ENCODE peak calls at places on chromosomes 2 and 18, in six cellular contexts. C is A549; I is PC-9; J is upper lobe of right lung; E is naive thymus-derived CD4-positive, alpha-beta T cell; P is cardiac muscle cell. D is an unnamed sample. For H3K4me1, the result is how much of the 10 kb centered on the place peaks cover.

GRCh38 chr2:216548901-216549321 is 50.3 kb downstream of the RPL37A start:
- DNase-seq in C (no peak), I (no peak), J (no peak), E (no peak), P (no peak), D (no peak)

GRCh38 chr18:74378179-74378682 is 62.6 kb downstream of the C18orf63 start:
- DNase-seq in C (no peak), I (no peak), J (no peak), E (peak), P (peak), D (peak)

GRCh38 chr18:76587147-76587885 is 92.3 kb upstream of the ZNF516 start:
- DNase-seq in C (no peak), I (no peak), J (no peak), E (no peak), P (no peak), D (no peak)

GRCh38 chr2:230721712-230722111 is 9.1 kb downstream of the CAB39 start:
- DNase-seq in C (no peak), I (no peak), J (no peak), E (peak), P (peak), D (peak)

GRCh38 chr2:187842978-187843847 is 289.0 kb upstream of the TFPI start:
- DNase-seq in C (peak), I (peak), J (no peak), E (no peak), P (peak), D (no peak)

GRCh38 chr2:42089340-42089925 is 41.6 kb downstream of the PKDCC start:
- DNase-seq in C (peak), I (peak), J (peak), E (peak), P (peak), D (peak)

GRCh38 chr18:25364732-25365131 is 12.8 kb upstream of the ZNF521 start:
- DNase-seq in C (no peak), I (no peak), J (no peak), E (no peak), P (no peak), D (no peak)

GRCh38 chr2:233852056-233852455 is 2.3 kb downstream of the HJURP start:
- DNase-seq in C (peak), I (no peak), J (no peak), E (no peak), P (peak), D (no peak)

GRCh38 chr2:24659862-24660261 is 133.3 kb downstream of the PTRHD1 start:
- DNase-seq in C (no peak), I (no peak), J (no peak), E (no peak), P (no peak), D (no peak)

GRCh38 chr2:8579686-8580085 is 102.2 kb upstream of the ID2 start:
- DNase-seq in C (no peak), I (no peak), J (no peak), E (no peak), P (no peak), D (no peak)

GRCh38 chr2:74937221-74937880 is 21.1 kb upstream of the POLE4 start:
- DNase-seq in C (peak), I (no peak), J (no peak), E (no peak), P (no peak), D (no peak)

GRCh38 chr2:170462433-170463205 is 252.5 kb upstream of the SP5 start:
- DNase-seq in C (no peak), I (no peak), J (no peak), E (no peak), P (no peak), D (no peak)

GRCh38 chr2:191571163-191571769 is 106.7 kb upstream of the NABP1 start:
- DNase-seq in C (peak), I (no peak), J (no peak), E (peak), P (peak), D (peak)

GRCh38 chr2:226159875-226160479 is 639.6 kb downstream of the IRS1 start:
- DNase-seq in C (peak), I (no peak), J (no peak), E (no peak), P (peak), D (no peak)

GRCh38 chr18:56421641-56422040 is 216.8 kb downstream of the TXNL1 start:
- DNase-seq in C (no peak), I (no peak), J (no peak), E (no peak), P (no peak), D (no peak)

GRCh38 chr2:219247678-219248642 is 2.7 kb downstream of the STK16 start:
- DNase-seq in C (peak), I (no peak), J (no peak), E (peak), P (no peak), D (peak)

GRCh38 chr2:56940054-56940453 is 756.3 kb downstream of the CCDC85A start:
- DNase-seq in C (no peak), I (no peak), J (no peak), E (no peak), P (no peak), D (no peak)

GRCh38 chr2:221612171-221612570 is 40.1 kb upstream of the EPHA4 start:
- DNase-seq in C (no peak), I (no peak), J (no peak), E (no peak), P (no peak), D (no peak)

GRCh38 chr2:63003349-63003748 is 47.3 kb upstream of the OTX1 start:
- DNase-seq in C (no peak), I (no peak), J (no peak), E (no peak), P (no peak), D (no peak)

GRCh38 chr18:62458868-62459716 is 63.7 kb upstream of the ZCCHC2 start:
- DNase-seq in C (no peak), I (no peak), J (no peak), E (no peak), P (no peak), D (no peak)

GRCh38 chr2:164008752-164009151 is 272.9 kb upstream of the FIGN start:
- DNase-seq in C (no peak), I (no peak), J (no peak), E (no peak), P (peak), D (no peak)

GRCh38 chr2:202158796-202159195 is 79.6 kb downstream of the SUMO1 start:
- DNase-seq in C (peak), I (no peak), J (no peak), E (no peak), P (peak), D (no peak)

GRCh38 chr2:188201639-188202038 is 90.0 kb upstream of the GULP1 start:
- DNase-seq in C (no peak), I (no peak), J (no peak), E (no peak), P (no peak), D (no peak)

GRCh38 chr2:75303227-75303626 is 103.9 kb upstream of the TACR1 start:
- DNase-seq in C (no peak), I (no peak), J (no peak), E (no peak), P (no peak), D (no peak)

GRCh38 chr18:3230401-3231334 is 10.9 kb upstream of the MYOM1 start:
- DNase-seq in C (peak), I (peak), J (no peak), E (no peak), P (peak), D (no peak)

GRCh38 chr18:45208164-45208563 is 407.1 kb upstream of the SLC14A2 start:
- DNase-seq in C (no peak), I (no peak), J (no peak), E (no peak), P (no peak), D (no peak)

GRCh38 chr2:184769038-184769437 is 170.7 kb downstream of the ZNF804A start:
- DNase-seq in C (no peak), I (no peak), J (no peak), E (no peak), P (peak), D (no peak)

GRCh38 chr2:128736046-128736688 is 417.5 kb upstream of the HS6ST1 start:
- DNase-seq in C (no peak), I (no peak), J (no peak), E (no peak), P (peak), D (no peak)
- H3K4me1 ChIP-seq in C (under half), I (under half), J (under half), E (under half), P (under half), D (under half)

GRCh38 chr2:239220363-239220762 is 180.5 kb downstream of the HDAC4 start:
- DNase-seq in C (no peak), I (no peak), J (no peak), E (no peak), P (no peak), D (no peak)
- H3K4me1 ChIP-seq in C (under half), I (under half), J (half or more), E (under half), P (under half), D (half or more)

GRCh38 chr2:174333502-174334277 is 1.1 kb upstream of the SP9 start:
- DNase-seq in C (peak), I (no peak), J (no peak), E (no peak), P (no peak), D (no peak)
- H3K4me1 ChIP-seq in C (under half), I (under half), J (under half), E (under half), P (under half), D (half or more)

GRCh38 chr2:45720210-45720609 is 68.7 kb downstream of the PRKCE start:
- DNase-seq in C (no peak), I (no peak), J (no peak), E (no peak), P (no peak), D (no peak)

GRCh38 chr2:45721150-45721549 is 69.7 kb downstream of the PRKCE start:
- DNase-seq in C (no peak), I (no peak), J (no peak), E (no peak), P (no peak), D (no peak)

GRCh38 chr2:45722477-45722876 is 71.0 kb downstream of the PRKCE start:
- DNase-seq in C (no peak), I (no peak), J (no peak), E (no peak), P (no peak), D (no peak)

GRCh38 chr2:45724329-45724728 is 72.9 kb downstream of the PRKCE start:
- DNase-seq in C (no peak), I (no peak), J (no peak), E (no peak), P (no peak), D (no peak)

DNA sequence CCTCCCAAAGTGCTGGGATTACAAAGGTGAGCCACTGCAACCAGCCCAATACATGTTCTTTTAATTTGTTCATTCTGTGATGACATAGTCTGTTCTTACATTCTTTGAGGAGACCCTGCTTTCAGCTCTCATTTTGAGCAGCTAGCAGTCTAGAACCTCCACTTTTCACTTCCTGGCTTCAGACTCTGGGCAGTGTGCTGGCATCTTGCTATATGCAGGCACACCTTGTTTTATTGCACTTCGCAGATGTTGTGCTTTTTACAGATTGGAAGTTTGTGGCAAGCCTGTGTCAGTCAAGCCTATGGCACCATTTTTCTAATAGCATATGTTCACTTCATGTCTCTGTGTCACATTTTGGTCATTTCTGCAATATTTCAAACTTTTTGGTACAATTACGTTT is 72.4 kb downstream of the PRKCE start:
- DNase-seq in C (no peak), I (no peak), J (no peak), E (no peak), P (no peak), D (no peak)
- H3K4me1 ChIP-seq in C (under half), I (under half), J (under half), E (under half), P (under half), D (under half)

D was measured in CD4-positive, alpha-beta memory T cell.